ENCODE peak calls at places on chromosome 9, in seven cellular contexts. M is psoas muscle, H is coronary artery, O is uterus, X is fibroblast of pulmonary artery, B is astrocyte, Z is neuronal stem cell. A is an unnamed sample.

GRCh38 chr9:137498720-137499150 is 39.6 kb upstream of the NSMF start:
- DNase-seq in H (no peak), M (no peak), O (no peak), X (no peak), B (no peak), Z (no peak), A (no peak)

GRCh38 chr9:33375238-33375840 is 27.0 kb downstream of the AQP7 start:
- DNase-seq in X (no peak), B (peak; percentile 23), O (no peak), M (no peak), Z (peak; percentile 50), H (no peak), A (no peak)

GRCh38 chr9:32264171-32264862 is 120.1 kb upstream of the ACO1 start:
- DNase-seq in O (peak; percentile 30), X (peak; percentile 36), H (no peak), Z (peak; percentile 15), B (peak; percentile 1), M (no peak), A (no peak)

GRCh38 chr9:4465910-4466309 is 24.4 kb upstream of the SLC1A1 start:
- DNase-seq in O (no peak), Z (no peak), M (no peak), X (no peak), H (no peak), B (no peak), A (no peak)

GRCh38 chr9:32335127-32335526 is 49.3 kb upstream of the ACO1 start:
- DNase-seq in H (no peak), B (no peak), M (no peak), Z (no peak), O (no peak), X (no peak), A (no peak)

GRCh38 chr9:95007470-95007869 is 281.0 kb downstream of the AOPEP start:
- DNase-seq in Z (no peak), X (no peak), H (no peak), B (no peak), O (no peak), M (no peak), A (no peak)

GRCh38 chr9:37801287-37801850 is 772 bp downstream of the DCAF10 start:
- DNase-seq in Z (no peak), X (peak; percentile 20), M (peak; percentile 31), B (peak; percentile 12), H (no peak), O (peak; percentile 19), A (peak; percentile 14)

GRCh38 chr9:120931278-120932085 is 4.9 kb upstream of the TRAF1 start:
- DNase-seq in M (no peak), X (peak; percentile 80), O (no peak), H (peak; percentile 78), B (peak; percentile 69), Z (no peak), A (peak; percentile 83)

GRCh38 chr9:128494108-128494742 is 10.3 kb upstream of the GLE1 start:
- DNase-seq in B (no peak), H (no peak), O (peak; percentile 38), M (peak; percentile 58), Z (no peak), X (peak; percentile 61), A (no peak)

GRCh38 chr9:110426052-110426709 is 88.5 kb upstream of the TXNDC8 start:
- DNase-seq in X (peak; percentile 55), Z (no peak), M (no peak), O (no peak), B (peak; percentile 27), H (no peak), A (no peak)

GRCh38 chr9:104278929-104279500 is 184.9 kb downstream of the SMC2 start:
- DNase-seq in Z (no peak), X (no peak), O (no peak), H (no peak), B (no peak), M (no peak), A (no peak)

GRCh38 chr9:123642291-123643278 is 286.6 kb downstream of the CRB2 start:
- DNase-seq in Z (no peak), O (peak; percentile 31), X (peak; percentile 53), B (peak; percentile 10), M (no peak), H (no peak), A (no peak)

GRCh38 chr9:98288876-98289275 is 33.4 kb upstream of the TBC1D2 start:
- DNase-seq in X (no peak), O (no peak), Z (no peak), B (no peak), M (no peak), H (no peak), A (no peak)

GRCh38 chr9:110744753-110745522 is 76.3 kb downstream of the MUSK start:
- DNase-seq in H (no peak), Z (no peak), O (peak; percentile 51), B (peak; percentile 98), X (peak; percentile 98), M (peak; percentile 24), A (no peak)

GRCh38 chr9:115063058-115063850 is 54.7 kb downstream of the TNC start:
- DNase-seq in B (peak; percentile 65), O (peak; percentile 34), Z (no peak), H (no peak), M (no peak), X (peak; percentile 42), A (no peak)

GRCh38 chr9:96858670-96859069 is 4.4 kb upstream of the ZNF782 start:
- DNase-seq in X (no peak), M (no peak), Z (no peak), B (no peak), H (no peak), O (no peak), A (no peak)

GRCh38 chr9:33437235-33437634 is 10.2 kb downstream of the AQP3 start:
- DNase-seq in O (no peak), B (no peak), H (no peak), M (no peak), Z (no peak), X (no peak), A (no peak)

GRCh38 chr9:36748322-36748899 is 175.7 kb downstream of the MELK start:
- DNase-seq in H (no peak), X (peak; percentile 71), B (peak; percentile 22), M (peak; percentile 20), O (no peak), Z (peak; percentile 65), A (peak; percentile 6)

GRCh38 chr9:7259544-7260241 is 501.9 kb downstream of the KDM4C start:
- DNase-seq in X (peak; percentile 1), O (no peak), B (no peak), H (no peak), Z (no peak), M (no peak), A (no peak)

GRCh38 chr9:19376931-19377330 is 3.1 kb downstream of the RPS6 start:
- DNase-seq in X (no peak), H (no peak), B (no peak), O (no peak), Z (no peak), M (no peak), A (no peak)

GRCh38 chr9:19379697-19380046 is 364 bp downstream of the RPS6 start:
- DNase-seq in M (no peak), O (no peak), Z (no peak), H (no peak), B (no peak), X (peak; percentile 35), A (peak; percentile 40)

GRCh38 chr9:19378154-19378553 is 1.9 kb downstream of the RPS6 start:
- DNase-seq in Z (no peak), M (no peak), B (no peak), H (no peak), X (no peak), O (no peak), A (no peak)

GRCh38 chr9:19379283-19379682 is 753 bp downstream of the RPS6 start:
- DNase-seq in B (no peak), M (no peak), O (no peak), H (no peak), X (no peak), Z (no peak), A (no peak)

GRCh38 chr9:19378647-19379046 is 1.4 kb downstream of the RPS6 start:
- DNase-seq in H (no peak), M (no peak), Z (no peak), O (no peak), X (no peak), B (no peak), A (no peak)
- H3K4me3 ChIP-seq in H (peak overlapping the region; percentile 85), M (peak overlapping the region; percentile 83), Z (peak overlapping the region; percentile 89), O (no peak overlapping the region), X (peak overlapping the region; percentile 73), B (peak overlapping the region; percentile 98), A (peak overlapping the region; percentile 97)

GRCh38 chr9:132977626-132978450 is 656 bp upstream of the GFI1B start:
- DNase-seq in O (peak; percentile 24), H (no peak), Z (peak; percentile 56), M (peak; percentile 50), X (peak; percentile 49), B (no peak), A (peak; percentile 54)
- H3K4me3 ChIP-seq in O (no peak overlapping the region), H (no peak overlapping the region), Z (no peak overlapping the region), M (no peak overlapping the region), X (no peak overlapping the region), B (no peak overlapping the region), A (no peak overlapping the region)

DNA sequence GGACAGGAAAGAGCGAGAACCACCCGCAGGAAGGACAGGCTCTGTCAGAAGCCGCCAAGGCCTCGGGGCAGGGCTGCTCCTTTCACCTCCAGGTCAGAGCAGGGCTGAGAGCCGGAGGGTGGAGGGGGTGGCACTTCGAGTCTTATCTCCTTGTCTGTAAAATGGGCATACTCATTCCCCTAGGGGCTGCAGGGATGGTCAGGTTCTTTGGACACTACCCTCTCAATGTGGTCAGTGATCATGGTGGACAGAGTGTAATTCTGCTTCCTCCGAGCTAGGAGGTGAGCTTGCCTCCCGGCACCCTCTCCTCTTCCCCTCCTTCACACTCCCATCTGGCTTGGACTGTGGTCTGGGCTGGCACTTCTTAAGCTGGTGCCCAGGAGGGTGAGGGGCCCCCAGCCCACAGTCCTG is 39.6 kb downstream of the RGS3 start:
- DNase-seq in B (no peak), O (no peak), M (no peak), X (no peak), Z (no peak), H (no peak), A (no peak)
- H3K4me3 ChIP-seq in B (no peak overlapping the region), O (no peak overlapping the region), M (peak overlapping the region; percentile 58), X (no peak overlapping the region), Z (no peak overlapping the region), H (peak overlapping the region; percentile 53), A (no peak overlapping the region)

GRCh38 chr9:109164040-109164439 is 3.0 kb downstream of the FRRS1L start:
- DNase-seq in H (no peak), B (no peak), Z (no peak), X (no peak), O (no peak), M (no peak), A (no peak)

GRCh38 chr9:109166171-109166770 is 778 bp downstream of the FRRS1L start:
- DNase-seq in M (no peak), B (no peak), O (no peak), X (no peak), H (no peak), Z (peak; percentile 74), A (no peak)

GRCh38 chr9:109168170-109168569 is 1.1 kb upstream of the FRRS1L start:
- DNase-seq in H (no peak), X (no peak), M (no peak), Z (no peak), B (no peak), O (no peak), A (no peak)

GRCh38 chr9:109166771-109167601 is at the start of gene FRRS1L:
- DNase-seq in X (no peak), Z (peak; percentile 35), H (no peak), M (no peak), O (no peak), B (no peak), A (no peak)

DNA sequence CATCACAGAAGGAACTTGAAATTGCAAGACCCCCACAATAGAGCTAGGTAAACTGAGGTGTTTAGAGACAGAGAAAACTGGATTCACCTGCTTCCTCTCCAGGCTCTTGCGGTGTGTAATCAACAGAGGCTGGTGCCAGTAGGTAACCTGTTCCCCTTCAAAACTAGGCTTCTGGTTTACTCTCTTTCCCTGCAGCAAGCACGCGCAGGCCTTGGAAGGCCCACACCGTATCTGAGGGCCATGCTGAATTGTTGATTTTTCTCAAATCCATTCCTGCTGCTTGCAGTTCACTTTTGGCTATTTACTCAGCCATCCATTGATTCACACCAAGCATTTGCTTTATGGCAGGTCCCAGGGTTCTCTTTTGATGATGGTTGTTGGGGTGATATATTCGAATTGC is 667 bp upstream of the FRRS1L start:
- DNase-seq in Z (no peak), B (no peak), X (no peak), M (no peak), O (no peak), H (no peak), A (no peak)
- H3K4me3 ChIP-seq in Z (no peak overlapping the region), B (no peak overlapping the region), X (no peak overlapping the region), M (no peak overlapping the region), O (no peak overlapping the region), H (no peak overlapping the region), A (no peak overlapping the region)

A was measured in CD8-positive, alpha-beta memory T cell.